ENCODE peak calls at places on chromosomes 7 and 10, in nine cellular contexts. E, V, R, H, K, P, Z, M and A are unnamed samples.

GRCh38 chr7:85896531-85896930 is 709.7 kb upstream of the SEMA3D start:
- DNase-seq in E (no peak), V (no peak), R (no peak), H (no peak), K (no peak), P (no peak), Z (no peak), M (no peak), A (no peak)

GRCh38 chr10:122663516-122664130 is 36.0 kb downstream of the C10orf120 start:
- DNase-seq in E (no peak), V (no peak), R (no peak), H (no peak), K (no peak), P (no peak), Z (no peak), M (no peak), A (no peak)

GRCh38 chr10:103792547-103792946 is 62.8 kb downstream of the SH3PXD2A start:
- DNase-seq in E (no peak), V (no peak), R (no peak), H (peak; percentile 69), K (peak; percentile 34), P (no peak), Z (no peak), M (no peak), A (no peak)

GRCh38 chr7:113797420-113797995 is 121.3 kb downstream of the PPP1R3A start:
- DNase-seq in E (no peak), V (no peak), R (no peak), H (no peak), K (no peak), P (no peak), Z (no peak), M (no peak), A (no peak)

GRCh38 chr7:29040570-29040906 is 82.4 kb upstream of the TRIL start:
- DNase-seq in E (no peak), V (no peak), R (no peak), H (no peak), K (no peak), P (no peak), Z (no peak), M (no peak), A (no peak)

GRCh38 chr10:30353851-30354250 is 4.8 kb upstream of the MTPAP start:
- DNase-seq in E (no peak), V (no peak), R (peak; percentile 86), H (peak; percentile 72), K (no peak), P (no peak), Z (peak; percentile 38), M (no peak), A (no peak)

GRCh38 chr10:119769886-119770285 is 44.0 kb downstream of the INPP5F start:
- DNase-seq in E (no peak), V (no peak), R (peak; percentile 19), H (peak; percentile 71), K (no peak), P (no peak), Z (peak; percentile 54), M (no peak), A (peak; percentile 61)

GRCh38 chr7:25830986-25831558 is 320.9 kb upstream of the NFE2L3 start:
- DNase-seq in E (no peak), V (no peak), R (no peak), H (no peak), K (no peak), P (no peak), Z (no peak), M (no peak), A (no peak)

GRCh38 chr10:79020605-79021004 is 48.2 kb upstream of the ZMIZ1 start:
- DNase-seq in E (no peak), V (no peak), R (no peak), H (no peak), K (peak; percentile 20), P (no peak), Z (no peak), M (no peak), A (no peak)

GRCh38 chr7:11082121-11082520 is 108.4 kb downstream of the PHF14 start:
- DNase-seq in E (no peak), V (no peak), R (no peak), H (no peak), K (no peak), P (no peak), Z (no peak), M (no peak), A (no peak)

GRCh38 chr7:81887098-81887497 is 117.3 kb upstream of the HGF start:
- DNase-seq in E (no peak), V (no peak), R (no peak), H (no peak), K (no peak), P (no peak), Z (peak; percentile 39), M (peak; percentile 43), A (no peak)

GRCh38 chr7:22586806-22587180 is 86.8 kb upstream of the STEAP1B start:
- DNase-seq in E (no peak), V (no peak), R (peak; percentile 37), H (peak; percentile 63), K (no peak), P (peak; percentile 21), Z (peak; percentile 77), M (no peak), A (peak; percentile 66)
- TF ChIP-seq CTCF in E (peak; percentile 83), V (no peak), R (peak; percentile 71), H (peak; percentile 56), K (peak; percentile 26), P (peak; percentile 68), Z (peak; percentile 52), M (no peak), A (peak; percentile 22)

DNA sequence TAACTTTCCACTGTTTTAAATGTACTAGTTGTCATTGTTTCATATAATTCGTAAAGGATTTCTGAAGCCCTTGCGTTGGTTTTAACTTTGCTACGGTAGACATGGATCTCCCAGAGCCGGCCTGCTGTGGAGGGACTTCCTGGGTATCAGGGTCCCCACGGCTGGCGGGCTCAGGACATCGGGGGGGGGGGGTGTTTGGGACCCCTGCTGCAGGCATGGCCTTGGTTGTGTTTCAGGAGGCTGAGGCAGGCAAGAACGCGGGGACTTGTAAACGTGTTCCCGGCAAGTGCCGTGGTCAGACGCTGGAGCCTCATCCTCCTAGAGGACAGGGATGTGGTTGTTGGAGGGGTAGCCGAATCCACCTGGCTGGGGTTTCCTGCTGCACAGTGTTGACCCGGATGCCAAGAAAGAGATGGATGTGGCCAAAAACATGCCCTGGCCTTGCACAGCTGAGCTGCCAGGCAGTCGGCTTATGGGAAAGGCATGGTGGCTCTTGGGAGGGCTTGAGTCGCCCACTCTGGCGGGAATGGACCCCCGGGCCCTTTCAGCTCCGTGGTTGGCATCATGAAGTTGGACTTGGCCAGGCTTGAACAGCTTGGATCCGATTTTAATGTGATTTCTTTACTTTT is 21.4 kb upstream of the CHST12 start:
- DNase-seq in E (no peak), V (no peak), R (no peak), H (no peak), K (no peak), P (no peak), Z (no peak), M (no peak), A (no peak)
- TF ChIP-seq CTCF in E (no peak), V (no peak), R (no peak), H (no peak), K (no peak), P (no peak), Z (no peak), M (no peak), A (no peak)

GRCh38 chr7:102066476-102066875 is 220.2 kb upstream of the SH2B2 start:
- DNase-seq in E (no peak), V (peak; percentile 10), R (no peak), H (no peak), K (no peak), P (no peak), Z (no peak), M (no peak), A (no peak)
- TF ChIP-seq CTCF in E (no peak), V (no peak), R (no peak), H (no peak), K (no peak), P (no peak), Z (no peak), M (no peak), A (no peak)

DNA sequence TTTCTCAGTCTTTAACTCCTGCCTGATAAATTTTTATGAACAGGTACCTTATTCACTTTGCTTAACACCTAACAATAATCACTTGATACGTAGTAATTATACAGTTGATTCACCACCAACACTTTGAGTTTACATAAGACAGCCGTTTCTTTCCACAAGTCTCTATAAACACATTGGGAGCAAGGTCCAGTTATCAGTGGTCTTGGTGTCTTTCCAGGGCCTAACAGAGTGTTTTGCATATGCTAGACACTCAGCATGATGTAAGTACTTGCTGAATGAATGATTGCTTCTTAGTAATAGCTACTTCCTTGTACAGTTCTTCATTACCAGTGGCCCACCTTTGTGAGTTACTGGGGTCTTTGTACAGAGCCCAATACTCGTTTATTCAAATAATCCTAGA is 6.4 kb downstream of the CLDN12 start:
- DNase-seq in E (no peak), V (peak; percentile 58), R (no peak), H (no peak), K (no peak), P (peak; percentile 72), Z (no peak), M (no peak), A (no peak)
- TF ChIP-seq CTCF in E (no peak), V (no peak), R (no peak), H (no peak), K (no peak), P (no peak), Z (no peak), M (no peak), A (no peak)